ENCODE peak calls at places on chromosomes 4 and X, in ten cellular contexts. U is astrocyte of the spinal cord; D is NCI-H2081; B is immature natural killer cell; G is activated naive CD8-positive, alpha-beta T cell treated with anti-CD3 and anti-CD28 coated beads for 36 hours; X is ELR; Z is WERI-Rb-1; K is endodermal cell; M is GM12865; J is amniotic stem cell. L is an unnamed sample.

GRCh38 chr4:56732301-56732700 is 51.2 kb upstream of the HOPX start:
- DNase-seq in G (no peak), J (no peak), X (no peak), K (no peak), D (no peak), U (no peak), B (no peak), M (no peak), Z (no peak), L (no peak)

GRCh38 chrX:20265726-20266681 is 705 bp downstream of the RPS6KA3 start:
- DNase-seq in J (peak; percentile 1), Z (peak; percentile 24), B (peak; percentile 44), U (no peak), M (peak; percentile 38), K (peak; percentile 61), X (peak; percentile 58), D (peak; percentile 43), G (peak; percentile 26), L (peak; percentile 48)

GRCh38 chr4:128590034-128590740 is 219.3 kb upstream of the JADE1 start:
- DNase-seq in K (no peak), Z (peak; percentile 25), J (no peak), G (no peak), B (no peak), D (no peak), X (no peak), U (no peak), M (no peak), L (no peak)

GRCh38 chrX:24153175-24153795 is 3.8 kb downstream of the ZFX start:
- DNase-seq in D (no peak), B (no peak), J (no peak), G (no peak), M (peak; percentile 49), U (no peak), X (peak; percentile 43), K (peak; percentile 77), Z (no peak), L (peak; percentile 47)

GRCh38 chr4:16289872-16290554 is 63.7 kb upstream of the TAPT1 start:
- DNase-seq in D (peak; percentile 47), Z (no peak), B (peak; percentile 6), G (no peak), K (no peak), J (no peak), X (peak; percentile 45), U (peak; percentile 52), M (peak; percentile 28), L (peak; percentile 36)

GRCh38 chrX:153762636-153763173 is 1.3 kb upstream of the PLXNB3 start:
- DNase-seq in X (no peak), B (no peak), M (no peak), J (no peak), G (no peak), K (peak; percentile 26), U (no peak), D (no peak), Z (peak; percentile 43), L (no peak)

GRCh38 chr4:32022071-32022470 is 1301.9 kb downstream of the PCDH7 start:
- DNase-seq in J (peak; percentile 32), D (no peak), U (no peak), G (no peak), X (peak; percentile 18), B (no peak), Z (no peak), K (no peak), M (no peak), L (no peak)

GRCh38 chr4:3822230-3822947 is 56.2 kb downstream of the ADRA2C start:
- DNase-seq in D (no peak), M (no peak), Z (peak; percentile 87), B (no peak), J (no peak), G (no peak), K (no peak), U (peak; percentile 2), X (no peak), L (no peak)

GRCh38 chr4:30719363-30720020 is 677 bp upstream of the PCDH7 start:
- DNase-seq in K (peak; percentile 92), M (no peak), X (peak; percentile 77), U (peak; percentile 66), J (peak; percentile 44), Z (peak; percentile 65), D (peak; percentile 64), B (no peak), G (no peak), L (no peak)

GRCh38 chrX:38973327-38973726 is 172.1 kb downstream of the MID1IP1 start:
- DNase-seq in K (no peak), Z (no peak), D (no peak), J (no peak), U (no peak), M (no peak), B (no peak), X (peak; percentile 57), G (no peak), L (no peak)

GRCh38 chrX:124086411-124086810 is 124.9 kb downstream of the STAG2 start:
- DNase-seq in G (peak; percentile 21), Z (no peak), K (no peak), M (no peak), D (no peak), U (no peak), J (no peak), X (no peak), B (no peak), L (no peak)

GRCh38 chr4:7862561-7863200 is 77.0 kb downstream of the AFAP1 start:
- DNase-seq in D (no peak), U (no peak), K (peak; percentile 43), M (no peak), G (no peak), J (no peak), B (no peak), Z (no peak), X (no peak), L (no peak)

GRCh38 chr4:7910721-7911015 is 29.0 kb downstream of the AFAP1 start:
- DNase-seq in K (peak; percentile 63), D (no peak), M (no peak), G (no peak), U (no peak), X (no peak), Z (no peak), J (no peak), B (no peak), L (no peak)

GRCh38 chr4:14446311-14446710 is 556.0 kb upstream of the CPEB2 start:
- DNase-seq in D (no peak), B (no peak), J (no peak), M (no peak), X (peak; percentile 58), K (no peak), Z (no peak), U (peak; percentile 61), G (no peak), L (no peak)

GRCh38 chrX:10085223-10085622 is 71.6 kb upstream of the CLCN4 start:
- DNase-seq in G (no peak), U (no peak), D (no peak), X (peak; percentile 15), Z (no peak), J (no peak), B (peak; percentile 23), M (peak; percentile 43), K (no peak), L (peak; percentile 60)

GRCh38 chrX:111181883-111182400 is 86.0 kb downstream of the PAK3 start:
- DNase-seq in M (no peak), X (no peak), B (no peak), Z (peak; percentile 89), J (no peak), K (no peak), D (peak; percentile 98), G (no peak), U (no peak), L (no peak)

GRCh38 chrX:130772313-130773140 is 130.5 kb downstream of the ENOX2 start:
- DNase-seq in D (peak; percentile 65), J (peak; percentile 20), B (no peak), X (peak; percentile 72), U (peak; percentile 51), G (no peak), M (no peak), K (no peak), Z (no peak), L (no peak)

GRCh38 chr4:89509708-89510269 is 202.2 kb upstream of the GPRIN3 start:
- DNase-seq in G (no peak), B (peak; percentile 62), K (no peak), J (no peak), Z (no peak), D (no peak), U (peak; percentile 63), M (peak; percentile 78), X (no peak), L (no peak)

GRCh38 chrX:49269768-49270248 is at the start of gene PPP1R3F:
- DNase-seq in Z (no peak), D (no peak), U (no peak), K (no peak), G (no peak), X (no peak), J (no peak), M (no peak), B (no peak), L (no peak)

GRCh38 chr4:120009731-120010130 is 56.9 kb downstream of the MAD2L1 start:
- DNase-seq in Z (no peak), K (no peak), M (no peak), J (no peak), B (no peak), D (no peak), U (peak; percentile 38), X (peak; percentile 66), G (no peak), L (no peak)

GRCh38 chr4:148089624-148090023 is 352.6 kb downstream of the NR3C2 start:
- DNase-seq in X (no peak), G (no peak), M (no peak), D (no peak), J (no peak), U (no peak), B (no peak), K (no peak), Z (no peak), L (no peak)

GRCh38 chrX:134631404-134632346 is 26.6 kb downstream of the PLAC1 start:
- DNase-seq in D (no peak), B (no peak), G (no peak), X (no peak), Z (peak; percentile 47), K (no peak), J (no peak), U (no peak), M (peak; percentile 31), L (no peak)

L was measured in OCI-LY7.